ENCODE peak calls at places on chromosomes 3 and 15, in four cellular contexts. G, V, O and N are unnamed samples.

GRCh38 chr3:17967111-17967510 is 224.7 kb upstream of the TBC1D5 start:
- DNase-seq in O (no peak), V (no peak), G (no peak), N (no peak)

GRCh38 chr15:66164788-66165187 is 88.8 kb downstream of the MEGF11 start:
- DNase-seq in V (no peak), G (no peak), O (no peak), N (no peak)

GRCh38 chr3:138593488-138594149 is 441 bp downstream of the CEP70 start:
- DNase-seq in O (no peak), V (no peak), G (no peak), N (no peak)

GRCh38 chr3:195093731-195094130 is 177.2 kb downstream of the XXYLT1 start:
- DNase-seq in V (no peak), O (no peak), G (no peak), N (no peak)

GRCh38 chr3:196060834-196061233 is 21.1 kb downstream of the TFRC start:
- DNase-seq in V (no peak), G (no peak), O (no peak), N (no peak)

GRCh38 chr3:8529738-8530525 is 28.3 kb downstream of the LMCD1 start:
- DNase-seq in G (no peak), O (no peak), V (no peak), N (no peak)

GRCh38 chr3:105786988-105787387 is 81.8 kb downstream of the CBLB start:
- DNase-seq in G (no peak), O (no peak), V (no peak), N (no peak)

GRCh38 chr3:169772530-169772950 is 656 bp upstream of the MYNN start:
- DNase-seq in V (peak; percentile 83), G (peak; percentile 68), O (peak; percentile 76), N (peak; percentile 63)

DNA sequence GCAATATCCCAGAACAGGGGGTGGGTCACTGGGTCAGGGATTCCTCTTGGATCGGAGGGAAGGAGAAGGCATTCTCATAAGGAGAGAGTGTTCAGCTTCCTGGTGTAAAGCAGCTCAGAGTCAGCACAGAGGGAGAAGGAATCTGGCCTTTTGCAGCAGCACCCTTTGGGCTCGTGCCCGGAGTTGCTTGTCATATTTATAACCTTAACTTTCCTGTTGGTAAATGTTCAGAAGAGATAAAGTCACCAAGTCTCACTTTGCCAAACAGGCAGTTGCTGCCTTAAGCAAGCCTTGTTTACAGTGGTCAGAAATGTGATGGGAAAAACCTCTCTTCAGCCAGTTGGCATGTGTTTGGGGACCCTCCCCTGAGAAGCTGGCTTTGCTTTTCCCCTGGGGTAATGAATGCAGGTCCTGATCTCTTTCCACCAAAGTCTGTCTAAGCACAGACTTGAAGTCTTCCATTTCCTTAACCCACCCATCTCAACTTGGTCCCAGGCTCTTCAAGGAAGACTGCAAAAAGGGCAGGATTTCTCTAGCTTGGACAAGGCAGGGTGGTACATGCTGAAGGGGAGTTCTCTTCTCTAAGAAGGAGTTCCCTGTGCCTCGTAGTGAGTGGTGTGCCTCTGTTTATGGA is 206.9 kb upstream of the BHLHE40 start:
- DNase-seq in G (peak; percentile 95), O (peak; percentile 87), V (peak; percentile 83), N (peak; percentile 73)
- TF ChIP-seq POLR2A in G (peak; percentile 68), O (no peak), V (no peak), N (no peak)

DNA sequence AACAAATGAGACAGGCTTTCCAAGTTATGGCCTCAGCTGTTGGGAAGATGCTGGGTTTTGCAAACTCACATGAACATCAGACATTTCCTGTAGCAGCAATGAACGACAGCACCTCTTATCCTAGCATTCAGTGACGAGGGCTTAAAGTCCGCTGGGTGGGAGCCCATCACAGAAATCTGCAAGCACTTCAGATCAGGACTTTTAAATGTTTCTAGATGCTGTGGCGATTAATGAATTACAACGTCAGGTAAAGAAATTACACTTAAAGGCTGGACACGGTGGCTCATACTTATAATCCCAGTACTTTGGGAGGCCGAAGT is 3.8 kb downstream of the AEN start:
- DNase-seq in G (no peak), O (no peak), V (no peak), N (no peak)
- H3K4me3 ChIP-seq in G (no peak overlapping the region), O (no peak overlapping the region), V (no peak overlapping the region), N (peak overlapping the region; percentile 26)

GRCh38 chr3:102066470-102066869 is 217.2 kb downstream of the NFKBIZ start:
- DNase-seq in V (no peak), O (no peak), G (no peak), N (no peak)
- TF ChIP-seq POLR2A in V (no peak), O (no peak), G (no peak), N (no peak)

DNA sequence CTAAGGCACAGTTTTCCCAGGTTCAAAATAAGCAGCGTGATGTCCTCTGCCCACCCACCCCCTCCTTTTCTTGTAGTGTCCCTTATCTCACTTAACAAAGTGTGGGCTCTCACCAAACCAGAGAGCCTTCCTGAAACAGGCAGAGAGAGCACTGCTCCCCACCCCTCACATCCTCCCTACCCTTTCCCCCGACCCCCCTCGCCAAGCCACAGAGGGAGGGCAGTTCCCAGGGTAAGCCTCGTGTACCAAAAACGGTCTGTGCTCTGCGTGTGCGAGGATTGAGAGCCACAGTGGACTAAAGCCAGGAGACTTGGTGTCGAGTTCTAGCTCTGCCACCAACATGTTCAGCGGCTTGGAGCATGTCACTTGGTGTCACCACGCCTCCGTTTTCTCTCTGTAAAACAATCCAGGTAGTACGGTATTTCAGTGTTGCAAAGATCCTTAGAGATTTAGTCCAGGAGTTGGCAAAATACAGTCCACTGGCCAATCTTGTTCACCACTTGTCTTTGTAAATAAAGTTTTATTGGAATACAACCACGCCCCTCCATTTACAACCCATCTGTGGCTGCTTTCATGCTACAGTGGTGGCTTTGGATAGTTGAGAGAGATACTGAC is 249.9 kb downstream of the OPA1 start:
- DNase-seq in V (no peak), G (no peak), O (no peak), N (no peak)
- H3K4me3 ChIP-seq in V (no peak overlapping the region), G (no peak overlapping the region), O (no peak overlapping the region), N (no peak overlapping the region)